ENCODE peak calls at places on chromosomes 2 and 18, in six cellular contexts. S is A549, E is kidney, K is esophagus squamous epithelium, T is psoas muscle, M is PC-3. B is an unnamed sample.

GRCh38 chr2:144324446-144325045 is 195.4 kb downstream of the ZEB2 start:
- DNase-seq in S (no peak), E (no peak), K (no peak), T (no peak), M (peak; percentile 64), B (no peak)

GRCh38 chr2:652881-653480 is 24.2 kb downstream of the TMEM18 start:
- DNase-seq in S (no peak), E (no peak), K (no peak), T (no peak), M (no peak), B (no peak)

GRCh38 chr2:213868526-213868925 is 542.3 kb upstream of the VWC2L start:
- DNase-seq in S (no peak), E (no peak), K (no peak), T (no peak), M (no peak), B (peak; percentile 74)

GRCh38 chr18:39463986-39464385 is 1898.4 kb upstream of the CELF4 start:
- DNase-seq in S (no peak), E (no peak), K (no peak), T (no peak), M (no peak), B (no peak)

GRCh38 chr2:235739704-235740415 is 246.0 kb downstream of the AGAP1 start:
- DNase-seq in S (no peak), E (no peak), K (no peak), T (no peak), M (no peak), B (no peak)

GRCh38 chr2:106011380-106011779 is 182.7 kb downstream of the UXS1 start:
- DNase-seq in S (no peak), E (no peak), K (no peak), T (no peak), M (no peak), B (no peak)

GRCh38 chr18:58407649-58408407 is 221.1 kb downstream of the ALPK2 start:
- DNase-seq in S (no peak), E (no peak), K (no peak), T (no peak), M (no peak), B (no peak)

GRCh38 chr2:183284606-183285005 is 160.4 kb downstream of the NUP35 start:
- DNase-seq in S (no peak), E (no peak), K (no peak), T (no peak), M (peak; percentile 88), B (no peak)

GRCh38 chr2:179861027-179861776 is at the start of gene ZNF385B:
- DNase-seq in S (no peak), E (peak; percentile 74), K (no peak), T (peak; percentile 58), M (peak; percentile 37), B (peak; percentile 56)

GRCh38 chr2:127551221-127551930 is 15.9 kb downstream of the MYO7B start:
- DNase-seq in S (no peak), E (no peak), K (no peak), T (no peak), M (no peak), B (no peak)

GRCh38 chr2:239589855-239590254 is 189.0 kb upstream of the HDAC4 start:
- DNase-seq in S (no peak), E (peak; percentile 48), K (no peak), T (peak; percentile 35), M (no peak), B (no peak)

GRCh38 chr2:215367647-215368492 is 56.0 kb downstream of the ATIC start:
- DNase-seq in S (no peak), E (no peak), K (no peak), T (no peak), M (no peak), B (no peak)

GRCh38 chr2:46490521-46491141 is 11.3 kb downstream of the TMEM247 start:
- DNase-seq in S (no peak), E (peak; percentile 87), K (no peak), T (peak; percentile 74), M (no peak), B (no peak)

GRCh38 chr18:6521804-6522418 is 107.2 kb upstream of the L3MBTL4 start:
- DNase-seq in S (no peak), E (no peak), K (no peak), T (no peak), M (peak; percentile 85), B (peak; percentile 64)

GRCh38 chr18:46738491-46738890 is 18.4 kb downstream of the ST8SIA5 start:
- DNase-seq in S (no peak), E (no peak), K (no peak), T (no peak), M (no peak), B (no peak)

GRCh38 chr18:13390711-13391110 is 172.2 kb downstream of the LDLRAD4 start:
- DNase-seq in S (no peak), E (no peak), K (no peak), T (no peak), M (no peak), B (no peak)

GRCh38 chr2:126586321-126586720 is 69.6 kb upstream of the GYPC start:
- DNase-seq in S (no peak), E (no peak), K (no peak), T (no peak), M (no peak), B (no peak)

GRCh38 chr18:48838921-48839818 is 111.6 kb downstream of the SMAD7 start:
- DNase-seq in S (peak; percentile 45), E (peak; percentile 71), K (no peak), T (peak; percentile 44), M (peak; percentile 51), B (peak; percentile 79)

GRCh38 chr2:1930956-1931914 is 186.9 kb upstream of the PXDN start:
- DNase-seq in S (no peak), E (peak; percentile 54), K (no peak), T (no peak), M (no peak), B (no peak)

GRCh38 chr2:20599001-20599600 is 51.8 kb downstream of the HS1BP3 start:
- DNase-seq in S (no peak), E (peak; percentile 89), K (no peak), T (peak; percentile 77), M (no peak), B (no peak)

GRCh38 chr2:18593496-18593895 is 4.1 kb upstream of the NT5C1B start:
- DNase-seq in S (no peak), E (no peak), K (no peak), T (no peak), M (no peak), B (no peak)

GRCh38 chr2:134839649-134840048 is 1.2 kb downstream of the ACMSD start:
- DNase-seq in S (no peak), E (no peak), K (no peak), T (no peak), M (no peak), B (no peak)

GRCh38 chr18:10101293-10101701 is 187.5 kb downstream of the VAPA start:
- DNase-seq in S (no peak), E (peak; percentile 72), K (no peak), T (peak; percentile 64), M (peak; percentile 40), B (peak; percentile 69)

GRCh38 chr18:54906636-54907180 is 52.6 kb downstream of the CCDC68 start:
- DNase-seq in S (no peak), E (no peak), K (no peak), T (no peak), M (no peak), B (peak; percentile 18)

GRCh38 chr2:215751200-215751910 is 262.0 kb downstream of the MREG start:
- DNase-seq in S (no peak), E (no peak), K (no peak), T (no peak), M (peak; percentile 94), B (peak; percentile 82)

DNA sequence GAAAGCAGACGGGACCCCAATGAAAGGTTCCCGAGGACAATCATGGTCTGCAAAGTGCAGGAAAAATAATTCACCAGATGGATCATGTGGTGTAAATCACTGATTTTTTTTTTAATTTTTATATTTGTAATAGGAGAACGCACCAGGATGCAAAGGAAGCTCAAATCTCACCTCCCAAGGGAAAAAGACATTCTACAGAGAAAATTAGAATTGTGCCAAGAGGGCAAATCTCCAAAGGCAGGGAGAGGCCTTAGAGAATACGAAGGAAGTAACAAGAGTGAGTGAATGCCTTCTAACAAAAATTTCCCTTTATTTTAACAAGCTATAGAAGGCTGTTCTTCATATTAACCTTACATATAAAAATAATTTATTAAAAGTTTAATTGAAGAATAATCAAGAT is 90.9 kb downstream of the ANKRD44 start:
- DNase-seq in S (no peak), E (no peak), K (no peak), T (no peak), M (no peak), B (no peak)
- H3K4me1 ChIP-seq in S (peaks cover 5% of the 10 kb centered on the region), E (peaks cover 2% of the 10 kb centered on the region), K (no peaks in the 10 kb centered on the region), T (no peaks in the 10 kb centered on the region), M (peaks cover 9% of the 10 kb centered on the region), B (no peaks in the 10 kb centered on the region)

DNA sequence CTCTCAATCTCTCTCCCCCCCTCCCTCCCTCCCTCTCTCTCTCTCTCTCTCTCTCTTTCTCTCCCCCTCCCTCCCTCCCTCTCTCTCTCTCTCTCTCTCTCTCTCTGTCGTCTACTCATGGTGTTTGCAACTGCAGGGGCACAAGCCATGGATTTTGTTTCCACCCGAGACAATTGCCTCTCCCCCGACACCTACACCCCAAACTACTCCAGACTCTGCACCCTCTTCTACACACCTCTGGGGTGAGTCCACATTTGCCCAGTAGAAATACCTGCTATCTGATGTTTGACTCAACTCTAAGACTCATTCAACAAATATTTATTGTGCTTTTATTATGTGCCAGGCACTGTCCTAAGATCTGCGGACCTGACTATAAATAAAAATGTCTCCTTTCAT is 93.7 kb downstream of the TMEM17 start:
- DNase-seq in S (no peak), E (no peak), K (no peak), T (no peak), M (peak; percentile 65), B (no peak)
- H3K4me3 ChIP-seq in S (no peak overlapping the region), E (no peak overlapping the region), K (no peak overlapping the region), T (no peak overlapping the region), M (no peak overlapping the region), B (no peak overlapping the region)

GRCh38 chr2:112821682-112822081 is 14.9 kb downstream of the IL1B start:
- DNase-seq in S (no peak), E (no peak), K (no peak), T (no peak), M (no peak), B (no peak)
- H3K4me1 ChIP-seq in S (peaks cover 15% of the 10 kb centered on the region), E (no peaks in the 10 kb centered on the region), K (peaks cover 4% of the 10 kb centered on the region), T (no peaks in the 10 kb centered on the region), M (peaks cover 9% of the 10 kb centered on the region), B (peaks cover 17% of the 10 kb centered on the region)

GRCh38 chr2:36807223-36807886 is 110.8 kb downstream of the VIT start:
- DNase-seq in S (no peak), E (no peak), K (no peak), T (no peak), M (no peak), B (no peak)

GRCh38 chr2:36809046-36809445 is 112.5 kb downstream of the VIT start:
- DNase-seq in S (no peak), E (no peak), K (no peak), T (no peak), M (no peak), B (no peak)

GRCh38 chr2:36808386-36808785 is 111.9 kb downstream of the VIT start:
- DNase-seq in S (no peak), E (no peak), K (no peak), T (no peak), M (no peak), B (no peak)

GRCh38 chr2:36811071-36811470 is 114.6 kb downstream of the VIT start:
- DNase-seq in S (no peak), E (no peak), K (no peak), T (no peak), M (no peak), B (no peak)

GRCh38 chr2:36812196-36812595 is 115.7 kb downstream of the VIT start:
- DNase-seq in S (peak; percentile 36), E (no peak), K (no peak), T (no peak), M (peak; percentile 26), B (no peak)
- H3K4me3 ChIP-seq in S (no peak overlapping the region), E (no peak overlapping the region), K (no peak overlapping the region), T (no peak overlapping the region), M (no peak overlapping the region), B (no peak overlapping the region)

B was measured in adipocyte.